ENCODE peak calls at places on chromosomes 12 and 14, in four cellular contexts. H, E, X and N are unnamed samples.

GRCh38 chr12:95532851-95533250 is 18.4 kb downstream of the USP44 start:
- DNase-seq in H (no peak), E (peak), X (peak), N (peak)

GRCh38 chr12:127811988-127812387 is 455.0 kb upstream of the TMEM132C start:
- DNase-seq in H (no peak), E (no peak), X (peak), N (peak)

GRCh38 chr14:100524233-100524932 is 62.8 kb downstream of the BEGAIN start:
- DNase-seq in H (no peak), E (no peak), X (no peak), N (no peak)

GRCh38 chr12:82682326-82682725 is 4.4 kb upstream of the TMTC2 start:
- DNase-seq in H (no peak), E (no peak), X (no peak), N (no peak)

GRCh38 chr12:7369274-7369729 is 65.4 kb downstream of the ACSM4 start:
- DNase-seq in H (peak), E (no peak), X (peak), N (no peak)

GRCh38 chr14:105474478-105475268 is at the start of gene CRIP2:
- DNase-seq in H (no peak), E (peak), X (no peak), N (no peak)

GRCh38 chr14:56199095-56199975 is 81.1 kb downstream of the PELI2 start:
- DNase-seq in H (no peak), E (peak), X (peak), N (peak)

GRCh38 chr12:32586390-32586789 is 92.7 kb upstream of the DNM1L start:
- DNase-seq in H (no peak), E (peak), X (peak), N (no peak)

GRCh38 chr12:132856581-132856980 is 27.9 kb upstream of the GOLGA3 start:
- DNase-seq in H (no peak), E (no peak), X (no peak), N (no peak)

GRCh38 chr12:31387011-31387410 is 61.1 kb upstream of the SINHCAF start:
- DNase-seq in H (no peak), E (no peak), X (no peak), N (no peak)

GRCh38 chr14:69002069-69002468 is 23.0 kb upstream of the ACTN1 start:
- DNase-seq in H (no peak), E (no peak), X (peak), N (no peak)

GRCh38 chr14:85528882-85529585 is 910 bp upstream of the FLRT2 start:
- DNase-seq in H (no peak), E (peak), X (peak), N (no peak)

GRCh38 chr14:68628605-68629310 is 164.1 kb downstream of the ZFP36L1 start:
- DNase-seq in H (peak), E (no peak), X (no peak), N (no peak)

GRCh38 chr12:25796523-25797000 is 161.9 kb upstream of the RASSF8 start:
- DNase-seq in H (no peak), E (peak), X (peak), N (no peak)

GRCh38 chr12:57893460-57894353 is 47.2 kb upstream of the CTDSP2 start:
- DNase-seq in H (peak), E (peak), X (peak), N (peak)

GRCh38 chr12:12180136-12180535 is 86.7 kb downstream of the LRP6 start:
- DNase-seq in H (no peak), E (no peak), X (no peak), N (no peak)

GRCh38 chr14:81219821-81220487 is 805 bp downstream of the GTF2A1 start:
- DNase-seq in H (no peak), E (peak), X (peak), N (no peak)

GRCh38 chr12:22230280-22230794 is 104.2 kb downstream of the ST8SIA1 start:
- DNase-seq in H (no peak), E (peak), X (peak), N (no peak)

GRCh38 chr12:28145211-28145610 is 45.0 kb upstream of the CCDC91 start:
- DNase-seq in H (no peak), E (no peak), X (no peak), N (no peak)

GRCh38 chr14:76768671-76769500 is 7.6 kb downstream of the VASH1 start:
- DNase-seq in H (no peak), E (no peak), X (no peak), N (no peak)

GRCh38 chr14:63752449-63753169 is 24.7 kb upstream of the SGPP1 start:
- DNase-seq in H (no peak), E (peak), X (peak), N (peak)

GRCh38 chr12:70317781-70318180 is 48.3 kb upstream of the KCNMB4 start:
- DNase-seq in H (no peak), E (no peak), X (no peak), N (no peak)

GRCh38 chr14:100076630-100077029 is 11.4 kb downstream of the EVL start:
- DNase-seq in H (no peak), E (peak), X (peak), N (peak)

GRCh38 chr14:45893127-45893526 is 640.1 kb upstream of the MIS18BP1 start:
- DNase-seq in H (no peak), E (no peak), X (no peak), N (no peak)

GRCh38 chr14:47846008-47846407 is 170.6 kb upstream of the MDGA2 start:
- DNase-seq in H (no peak), E (no peak), X (no peak), N (no peak)

GRCh38 chr12:5718680-5719079 is 226.4 kb downstream of the ANO2 start:
- DNase-seq in H (no peak), E (no peak), X (no peak), N (no peak)

GRCh38 chr12:131938082-131938481 is 9.0 kb downstream of the PUS1 start:
- DNase-seq in H (no peak), E (no peak), X (no peak), N (no peak)

GRCh38 chr14:85909581-85909980 is 379.6 kb downstream of the FLRT2 start:
- DNase-seq in H (no peak), E (no peak), X (peak), N (no peak)

GRCh38 chr14:100603341-100604125 is 16.3 kb upstream of the BEGAIN start:
- DNase-seq in H (no peak), E (no peak), X (no peak), N (no peak)

GRCh38 chr14:94028450-94028826 is 2.3 kb downstream of the OTUB2 start:
- DNase-seq in H (no peak), E (peak), X (no peak), N (no peak)

GRCh38 chr12:42789808-42790760 is 200.5 kb upstream of the PRICKLE1 start:
- DNase-seq in H (no peak), E (no peak), X (peak), N (no peak)

GRCh38 chr12:102522768-102523167 is 42.4 kb upstream of the IGF1 start:
- DNase-seq in H (no peak), E (no peak), X (no peak), N (no peak)

GRCh38 chr12:115752913-115753726 is 524.4 kb downstream of the MED13L start:
- DNase-seq in H (peak), E (peak), X (peak), N (peak)

GRCh38 chr12:42326466-42327226 is 679 bp downstream of the PPHLN1 start:
- DNase-seq in H (no peak), E (peak), X (peak), N (no peak)

DNA sequence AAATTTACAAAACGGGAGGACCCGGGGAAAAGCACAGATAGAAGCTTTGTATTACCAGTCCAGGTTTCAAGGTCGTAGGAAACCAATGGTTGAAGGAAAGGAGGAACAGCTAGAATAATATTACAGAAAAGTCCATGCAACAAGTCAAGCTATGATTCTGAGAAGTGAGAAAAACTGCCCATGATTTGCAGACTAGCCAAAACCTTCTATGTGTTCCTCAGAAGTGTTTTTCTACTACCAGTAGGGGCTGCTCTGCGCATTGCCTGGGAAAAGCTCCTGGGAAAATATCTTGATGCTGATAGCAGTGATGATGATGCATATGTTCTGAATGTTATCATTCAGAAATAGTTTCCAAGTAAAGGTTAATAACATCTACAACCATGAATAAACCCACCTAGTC is 2.2 kb downstream of the PDZRN4 start:
- DNase-seq in H (no peak), E (no peak), X (peak), N (no peak)
- H3K4me3 ChIP-seq in H (peak), E (no peak), X (no peak), N (no peak)

DNA sequence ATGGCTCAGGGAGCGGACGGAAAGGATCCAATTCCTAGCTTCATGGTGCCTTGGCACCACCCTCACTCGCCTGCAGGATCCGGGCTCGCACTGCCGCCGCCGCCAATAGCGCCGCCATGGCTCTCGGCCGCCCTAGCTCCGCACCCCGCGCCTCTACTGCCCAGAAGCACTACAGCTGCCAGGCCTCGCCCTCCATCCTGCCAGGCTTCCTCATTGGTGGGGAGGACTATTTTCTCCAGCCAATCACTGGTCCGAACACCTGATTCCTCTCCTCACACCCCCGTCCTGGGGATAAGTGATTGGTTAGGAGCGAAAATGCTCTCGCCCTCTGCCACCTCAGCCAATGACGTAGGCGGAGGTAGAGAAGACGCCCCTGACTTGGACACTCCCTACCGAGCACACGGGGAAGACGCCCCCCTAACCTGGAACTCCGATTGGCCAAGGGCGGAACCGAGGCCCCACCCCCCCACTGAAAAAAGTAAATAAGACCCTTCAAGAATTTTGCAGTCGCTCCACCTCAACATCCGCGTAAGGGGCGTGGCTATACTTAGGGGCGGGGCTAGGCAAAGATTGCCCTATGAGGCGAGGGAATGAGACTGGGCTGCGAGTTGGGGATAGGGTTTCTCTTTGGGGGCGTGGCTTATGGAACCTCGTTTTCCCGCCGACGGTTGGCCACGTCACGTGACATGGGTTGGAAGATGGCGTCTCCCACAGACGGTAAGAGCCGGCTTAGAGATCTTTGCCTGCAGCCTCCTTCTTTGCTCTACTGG is at the start of the genes ALDH6A1 and LIN52:
- DNase-seq in H (peak), E (peak), X (peak), N (peak)
- TF ChIP-seq CTCF in H (peak), E (no peak), X (no peak), N (no peak)

DNA sequence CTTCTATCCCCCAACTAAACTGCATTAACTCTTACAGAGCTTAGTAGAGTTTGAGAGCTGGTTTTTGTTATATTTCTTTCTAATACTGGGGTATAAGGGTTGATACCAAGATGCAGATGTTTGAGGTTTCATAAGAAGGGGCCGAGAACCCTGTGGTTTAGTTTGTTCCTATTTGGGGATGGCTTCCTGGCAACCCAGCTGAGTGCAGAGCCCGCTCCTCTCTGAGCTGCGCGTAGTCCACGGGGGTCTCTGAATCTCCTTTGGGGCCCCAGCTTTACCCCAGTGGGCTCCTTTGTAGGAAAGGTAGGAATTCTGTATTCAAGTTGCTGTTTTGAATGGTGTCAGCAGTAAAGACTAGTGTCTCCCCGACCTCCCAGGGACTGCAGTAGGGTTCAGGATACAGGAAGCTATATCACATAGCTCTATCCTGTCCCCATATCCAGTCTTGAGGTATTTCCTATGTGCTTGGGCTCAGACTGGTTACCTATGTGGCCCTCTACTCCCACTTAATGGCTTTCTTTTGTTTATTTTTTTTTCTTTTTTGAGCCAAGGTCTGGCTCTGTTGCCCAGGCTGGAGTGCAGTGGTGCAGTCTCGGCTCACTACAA is 25.4 kb downstream of the PLXNC1 start:
- DNase-seq in H (no peak), E (no peak), X (no peak), N (no peak)
- H3K4me3 ChIP-seq in H (no peak), E (no peak), X (no peak), N (no peak)

GRCh38 chr14:92597873-92598548 is 84.4 kb downstream of the RIN3 start:
- DNase-seq in H (no peak), E (no peak), X (no peak), N (no peak)
- TF ChIP-seq CTCF in H (no peak), E (no peak), X (no peak), N (no peak)